ENCODE peak calls at places on chromosome 7, in seven cellular contexts. F is heart right ventricle; Y is uterus; H is heart left ventricle; W is CD4-positive, alpha-beta memory T cell; U is WERI-Rb-1; D is mucosa of descending colon. E is an unnamed sample.

GRCh38 chr7:25093268-25093802 is 31.7 kb downstream of the CYCS start:
- DNase-seq in Y (peak; percentile 44), U (peak; percentile 86), W (peak; percentile 71), F (peak; percentile 71), D (peak; percentile 74), H (peak; percentile 39), E (peak; percentile 84)

GRCh38 chr7:52273685-52274610 is 761.5 kb upstream of the POM121L12 start:
- DNase-seq in U (no peak), D (no peak), H (no peak), F (peak; percentile 18), W (no peak), Y (peak; percentile 31), E (peak; percentile 43)

GRCh38 chr7:73659983-73660382 is 7.6 kb upstream of the VPS37D start:
- DNase-seq in W (no peak), H (no peak), F (no peak), U (no peak), Y (no peak), D (no peak), E (no peak)

GRCh38 chr7:121882731-121883130 is 9.8 kb downstream of the PTPRZ1 start:
- DNase-seq in Y (no peak), D (no peak), U (no peak), F (no peak), W (no peak), H (no peak), E (no peak)

GRCh38 chr7:112001089-112001826 is 204.9 kb downstream of the DOCK4 start:
- DNase-seq in W (no peak), H (no peak), Y (no peak), U (no peak), D (no peak), F (no peak), E (no peak)

GRCh38 chr7:108382932-108383331 is 73.3 kb downstream of the NRCAM start:
- DNase-seq in W (no peak), F (no peak), Y (no peak), U (no peak), H (no peak), D (no peak), E (no peak)

GRCh38 chr7:39069886-39070881 is 92.5 kb downstream of the POU6F2 start:
- DNase-seq in H (no peak), F (no peak), U (peak; percentile 65), D (no peak), Y (no peak), W (no peak), E (no peak)

GRCh38 chr7:78472519-78472918 is 673.9 kb downstream of the PHTF2 start:
- DNase-seq in D (no peak), W (no peak), F (no peak), H (no peak), U (no peak), Y (no peak), E (no peak)

GRCh38 chr7:1977059-1977875 is 255.5 kb downstream of the MAD1L1 start:
- DNase-seq in D (peak; percentile 33), W (no peak), H (no peak), U (no peak), F (no peak), Y (no peak), E (peak; percentile 25)

GRCh38 chr7:98281757-98282652 is 519 bp downstream of the BRI3 start:
- DNase-seq in Y (peak; percentile 59), U (peak; percentile 41), H (peak; percentile 60), W (no peak), D (peak; percentile 80), F (no peak), E (peak; percentile 73)

GRCh38 chr7:139441961-139442360 is 41.5 kb downstream of the KLRG2 start:
- DNase-seq in U (no peak), W (no peak), H (no peak), F (no peak), Y (no peak), D (no peak), E (no peak)

GRCh38 chr7:2844153-2845077 is at the start of gene GNA12:
- DNase-seq in H (peak; percentile 98), D (peak; percentile 98), U (peak; percentile 98), Y (peak; percentile 99), F (peak; percentile 98), W (peak; percentile 98), E (peak; percentile 99)

GRCh38 chr7:45721949-45722598 is 147.9 kb downstream of the ADCY1 start:
- DNase-seq in D (no peak), H (no peak), W (no peak), Y (no peak), F (no peak), U (no peak), E (no peak)

GRCh38 chr7:44695756-44696155 is 52.9 kb upstream of the ZMIZ2 start:
- DNase-seq in F (no peak), U (no peak), D (peak; percentile 10), W (no peak), Y (no peak), H (no peak), E (peak; percentile 2)

GRCh38 chr7:44700322-44700721 is 48.3 kb upstream of the ZMIZ2 start:
- DNase-seq in H (no peak), F (no peak), D (no peak), W (no peak), U (no peak), Y (no peak), E (no peak)

GRCh38 chr7:44696728-44697127 is 51.9 kb upstream of the ZMIZ2 start:
- DNase-seq in U (no peak), Y (no peak), D (no peak), H (no peak), F (no peak), W (no peak), E (peak; percentile 21)

GRCh38 chr7:44697136-44698045 is 51.3 kb upstream of the ZMIZ2 start:
- DNase-seq in Y (no peak), D (peak; percentile 19), W (no peak), H (no peak), U (no peak), F (no peak), E (no peak)

DNA sequence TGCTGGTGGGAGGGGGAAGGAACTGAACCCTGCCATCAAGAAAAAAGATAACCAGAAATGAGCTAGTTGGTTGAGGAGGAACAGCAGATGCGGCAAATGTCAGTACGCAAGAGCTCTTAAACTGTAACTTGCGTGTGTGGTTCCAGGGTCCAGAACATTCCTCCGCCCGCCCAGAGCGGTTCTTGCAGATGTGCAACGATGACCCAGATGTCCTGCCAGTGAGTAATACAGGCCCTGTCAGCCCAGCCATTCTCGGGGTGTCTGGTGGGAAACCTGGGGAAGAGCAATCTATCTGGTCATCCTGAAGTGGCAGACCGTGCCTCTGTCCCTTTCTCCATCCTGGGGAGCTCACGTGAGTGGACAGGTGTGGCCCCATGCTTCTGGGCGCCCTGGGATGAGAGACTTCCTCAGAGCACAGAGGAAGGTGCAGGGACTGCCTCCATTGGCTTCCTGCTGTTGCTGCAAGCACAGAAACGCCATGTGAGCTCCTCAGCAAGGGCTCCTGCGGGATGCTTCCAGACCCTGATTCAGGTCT is 50.5 kb upstream of the ZMIZ2 start:
- DNase-seq in U (no peak), F (no peak), W (no peak), H (no peak), Y (no peak), D (no peak), E (no peak)
- H3K36me3 ChIP-seq in U (peaks cover 61% of the 10 kb centered on the region), F (peaks cover 95% of the 10 kb centered on the region), W (peaks cover 76% of the 10 kb centered on the region), H (peaks cover 98% of the 10 kb centered on the region), Y (no peaks in the 10 kb centered on the region), D (peaks cover 21% of the 10 kb centered on the region), E (peaks cover 96% of the 10 kb centered on the region)

GRCh38 chr7:7911756-7912155 is 56.8 kb upstream of the GLCCI1 start:
- DNase-seq in W (no peak), D (no peak), H (no peak), F (no peak), Y (no peak), U (no peak), E (no peak)

GRCh38 chr7:7902845-7903244 is 65.8 kb upstream of the GLCCI1 start:
- DNase-seq in U (no peak), H (no peak), Y (no peak), F (no peak), D (no peak), W (no peak), E (no peak)

GRCh38 chr7:7911339-7911738 is 57.3 kb upstream of the GLCCI1 start:
- DNase-seq in D (no peak), H (no peak), W (no peak), U (no peak), F (no peak), Y (no peak), E (no peak)

GRCh38 chr7:7909376-7909775 is 59.2 kb upstream of the GLCCI1 start:
- DNase-seq in F (no peak), D (no peak), H (no peak), U (no peak), Y (no peak), W (no peak), E (no peak)

DNA sequence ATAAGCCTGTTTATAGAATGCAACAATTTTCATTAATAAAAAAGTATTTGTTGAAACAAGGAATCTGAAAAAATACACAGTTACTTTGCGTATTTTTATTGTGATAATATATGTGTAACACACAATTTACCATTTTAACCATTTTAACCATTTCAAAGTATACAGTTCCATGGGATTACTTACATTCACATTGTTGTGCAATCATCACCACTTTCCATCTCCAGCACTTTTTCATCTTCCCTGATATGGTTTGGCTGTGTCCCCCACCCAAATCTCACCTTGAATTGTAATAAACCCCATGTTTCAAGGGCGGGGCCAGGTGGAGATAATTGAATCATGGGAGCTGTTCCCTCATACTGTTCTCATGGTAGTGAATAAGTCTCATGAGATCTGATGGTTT is 61.3 kb upstream of the GLCCI1 start:
- DNase-seq in W (no peak), H (no peak), F (no peak), Y (no peak), U (no peak), D (no peak), E (no peak)
- H3K36me3 ChIP-seq in W (no peaks in the 10 kb centered on the region), H (no peaks in the 10 kb centered on the region), F (no peaks in the 10 kb centered on the region), Y (no peaks in the 10 kb centered on the region), U (no peaks in the 10 kb centered on the region), D (no peaks in the 10 kb centered on the region), E (no peaks in the 10 kb centered on the region)

DNA sequence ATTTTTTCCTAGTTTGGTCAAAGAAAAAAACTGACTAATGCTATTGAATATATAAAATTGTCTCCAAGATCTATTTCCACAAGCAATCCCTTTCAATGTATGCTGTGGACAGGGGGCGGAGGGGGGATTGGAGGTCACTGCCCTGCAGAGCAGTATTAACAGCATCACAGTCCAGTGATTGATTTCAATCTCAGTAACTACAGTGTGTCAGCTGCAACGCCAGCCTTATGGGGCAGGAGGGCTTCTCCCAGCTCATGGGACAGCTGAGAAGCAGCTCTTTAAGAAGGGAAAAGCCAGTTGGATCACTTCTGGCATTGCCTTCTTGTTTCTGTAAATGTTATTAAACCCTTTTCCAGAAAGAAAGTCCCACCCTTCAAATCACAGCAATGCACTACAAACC is 65.0 kb downstream of the RAPGEF5 start:
- DNase-seq in F (no peak), W (no peak), U (peak; percentile 66), D (no peak), Y (no peak), H (no peak), E (no peak)
- H3K36me3 ChIP-seq in F (no peaks in the 10 kb centered on the region), W (no peaks in the 10 kb centered on the region), U (peaks cover 14% of the 10 kb centered on the region), D (no peaks in the 10 kb centered on the region), Y (no peaks in the 10 kb centered on the region), H (no peaks in the 10 kb centered on the region), E (no peaks in the 10 kb centered on the region)

GRCh38 chr7:128993419-128993818 is 55.7 kb downstream of the IRF5 start:
- DNase-seq in D (no peak), W (no peak), Y (no peak), U (no peak), F (no peak), H (no peak), E (no peak)

GRCh38 chr7:128997161-128997560 is 57.8 kb downstream of the TNPO3 start:
- DNase-seq in F (no peak), D (no peak), H (no peak), Y (no peak), W (no peak), U (no peak), E (no peak)
- H3K36me3 ChIP-seq in F (peaks cover 90% of the 10 kb centered on the region), D (no peaks in the 10 kb centered on the region), H (peaks cover 99% of the 10 kb centered on the region), Y (no peaks in the 10 kb centered on the region), W (peaks cover 39% of the 10 kb centered on the region), U (peaks cover 67% of the 10 kb centered on the region), E (peaks cover 94% of the 10 kb centered on the region)

E was measured in lower lobe of right lung.